ENCODE peak calls at places on chromosome 16, in eight cellular contexts. D is EL; I is GM23338; K is stimulated activated CD8-positive, alpha-beta memory T cell treated with anti-CD3 and anti-CD28 coated beads, Interleukin-4, amount 100 ng/mL, for 1 hour; O is HTR-8/SVneo; P is activated T-cell treated with anti-CD3 and anti-CD28 coated beads, Interleukin-2, amount 50 U/mL, for 48 hours; G is fibroblast of lung; S is activated gamma-delta T cell treated with Interleukin-2 at 50 U/mL for 16 hours. Z is an unnamed sample.

GRCh38 chr16:26765087-26765486 is 301.6 kb upstream of the C16orf82 start:
- DNase-seq in I (peak), D (no peak), G (no peak), P (peak), S (no peak), K (no peak), O (no peak), Z (no peak)

GRCh38 chr16:78034530-78034929 is 12.2 kb downstream of the CLEC3A start:
- DNase-seq in G (no peak), P (peak), S (no peak), O (no peak), K (no peak), D (no peak), I (no peak), Z (no peak)

GRCh38 chr16:69691980-69692911 is 34.1 kb downstream of the NQO1 start:
- DNase-seq in G (no peak), P (no peak), D (no peak), I (no peak), S (no peak), K (no peak), O (no peak), Z (no peak)

GRCh38 chr16:4917117-4917516 is 19.8 kb downstream of the PPL start:
- DNase-seq in I (no peak), P (no peak), G (peak), O (no peak), D (peak), S (no peak), K (no peak), Z (no peak)

GRCh38 chr16:75653926-75654325 is 6.4 kb downstream of the TERF2IP start:
- DNase-seq in O (no peak), D (peak), I (no peak), S (no peak), G (no peak), K (no peak), P (no peak), Z (no peak)

GRCh38 chr16:76193851-76194620 is 83.2 kb upstream of the CNTNAP4 start:
- DNase-seq in O (no peak), D (no peak), K (no peak), P (no peak), S (no peak), I (no peak), G (peak), Z (no peak)

GRCh38 chr16:11386791-11387546 is 41.7 kb downstream of the RMI2 start:
- DNase-seq in O (no peak), D (no peak), I (peak), P (no peak), S (no peak), K (no peak), G (no peak), Z (peak)

GRCh38 chr16:51143166-51143565 is 7.9 kb downstream of the SALL1 start:
- DNase-seq in I (no peak), K (no peak), G (no peak), P (no peak), D (no peak), S (no peak), O (no peak), Z (no peak)

GRCh38 chr16:67667817-67668494 is 1.3 kb downstream of the C16orf86 start:
- DNase-seq in D (peak), G (peak), I (peak), K (peak), P (peak), S (peak), O (peak), Z (no peak)

GRCh38 chr16:30527635-30528178 is 1.3 kb upstream of the ZNF768 start:
- DNase-seq in P (no peak), G (no peak), I (peak), K (no peak), O (no peak), S (no peak), D (no peak), Z (no peak)

GRCh38 chr16:89764711-89765201 is 43.4 kb downstream of the ZNF276 start:
- DNase-seq in D (no peak), I (no peak), O (no peak), S (peak), G (no peak), K (no peak), P (peak), Z (no peak)

GRCh38 chr16:87963400-87963799 is 12.2 kb downstream of the BANP start:
- DNase-seq in D (peak), S (peak), O (peak), P (peak), K (no peak), I (no peak), G (peak), Z (no peak)

GRCh38 chr16:1634541-1634940 is 22.4 kb downstream of the CRAMP1 start:
- DNase-seq in I (no peak), D (no peak), G (no peak), K (no peak), O (no peak), P (no peak), S (no peak), Z (no peak)